ENCODE peak calls at places on chromosomes 5 and 9, in five cellular contexts. Y is A549, D is K562, C is HepG2, I is GM12878. Z is an unnamed sample.

GRCh38 chr5:179893958-179894895 is 13.5 kb downstream of the TBC1D9B start:
- DNase-seq in D (no peak), I (no peak), C (no peak), Y (no peak), Z (no peak)

GRCh38 chr5:111472579-111472978 is 39.8 kb downstream of the STARD4 start:
- DNase-seq in C (no peak), Y (no peak), I (no peak), D (no peak), Z (no peak)

GRCh38 chr5:3100921-3101551 is 349.6 kb upstream of the IRX2 start:
- DNase-seq in D (no peak), I (no peak), Y (no peak), C (no peak), Z (peak)

GRCh38 chr9:89411759-89412158 is 86.2 kb downstream of the SEMA4D start:
- DNase-seq in I (no peak), Y (no peak), D (no peak), C (no peak), Z (no peak)

GRCh38 chr9:89498845-89499480 is 1.1 kb upstream of the SEMA4D start:
- DNase-seq in D (no peak), I (no peak), Y (no peak), C (no peak), Z (no peak)

GRCh38 chr9:100408541-100409175 is 18.3 kb upstream of the MSANTD3 start:
- DNase-seq in Y (no peak), D (no peak), C (no peak), I (no peak), Z (no peak)

GRCh38 chr9:128007566-128008138 is 26.9 kb upstream of the EEIG1 start:
- DNase-seq in C (peak), D (peak), I (peak), Y (no peak), Z (no peak)

GRCh38 chr9:89676281-89676680 is 71.5 kb downstream of the GADD45G start:
- DNase-seq in Y (no peak), C (no peak), I (no peak), D (no peak), Z (no peak)

GRCh38 chr9:87702921-87703320 is 23.0 kb upstream of the CTSL start:
- DNase-seq in I (no peak), D (no peak), C (no peak), Y (no peak), Z (no peak)

GRCh38 chr5:68374770-68375518 is 159.4 kb downstream of the PIK3R1 start:
- DNase-seq in D (no peak), Y (no peak), C (no peak), I (no peak), Z (no peak)

GRCh38 chr5:125492977-125493376 is 746.5 kb upstream of the ZNF608 start:
- DNase-seq in C (no peak), I (no peak), Y (no peak), D (no peak), Z (no peak)

GRCh38 chr9:32431940-32432555 is 47.6 kb downstream of the ACO1 start:
- DNase-seq in D (peak), C (peak), I (no peak), Y (peak), Z (peak)

GRCh38 chr9:127822108-127822507 is 19.4 kb downstream of the FPGS start:
- DNase-seq in I (no peak), D (no peak), Y (no peak), C (no peak), Z (no peak)

GRCh38 chr5:114450516-114450909 is 88.6 kb downstream of the KCNN2 start:
- DNase-seq in I (no peak), D (no peak), C (no peak), Y (peak), Z (no peak)

GRCh38 chr5:43075319-43076293 is 35.5 kb upstream of the ANXA2R start:
- DNase-seq in C (no peak), Y (no peak), I (no peak), D (peak), Z (no peak)

GRCh38 chr5:165869066-165869465 is 2363.6 kb downstream of the MAT2B start:
- DNase-seq in D (no peak), Y (no peak), I (no peak), C (no peak), Z (no peak)

GRCh38 chr5:117332341-117332740 is 757.7 kb upstream of the SEMA6A start:
- DNase-seq in Y (no peak), I (no peak), D (no peak), C (no peak), Z (no peak)

GRCh38 chr9:76510041-76510440 is 51.1 kb downstream of the GCNT1 start:
- DNase-seq in Y (no peak), I (no peak), C (no peak), D (no peak), Z (no peak)

GRCh38 chr9:133619791-133620190 is 10.6 kb upstream of the FAM163B start:
- DNase-seq in D (no peak), C (no peak), Y (no peak), I (no peak), Z (no peak)

GRCh38 chr9:134554750-134555655 is 86.6 kb upstream of the COL5A1 start:
- DNase-seq in I (no peak), C (no peak), Y (no peak), D (no peak), Z (no peak)

GRCh38 chr5:38598994-38599611 is 42.7 kb upstream of the LIFR start:
- DNase-seq in Y (peak), C (peak), D (no peak), I (no peak), Z (no peak)

GRCh38 chr5:38601133-38601842 is 44.8 kb upstream of the LIFR start:
- DNase-seq in Y (no peak), D (no peak), I (no peak), C (no peak), Z (no peak)

GRCh38 chr5:38601843-38602424 is 45.5 kb upstream of the LIFR start:
- DNase-seq in Y (no peak), D (no peak), C (no peak), I (no peak), Z (no peak)

GRCh38 chr5:38598296-38598993 is 42.0 kb upstream of the LIFR start:
- DNase-seq in Y (no peak), I (no peak), D (no peak), C (no peak), Z (no peak)

GRCh38 chr5:38600334-38601045 is 44.0 kb upstream of the LIFR start:
- DNase-seq in C (no peak), I (no peak), D (no peak), Y (no peak), Z (no peak)
- TF ChIP-seq JUNB in C (no peak), I (no peak), D (no peak), Y (no peak), Z (no peak)

GRCh38 chr9:94904806-94905205 is 178.3 kb downstream of the AOPEP start:
- DNase-seq in D (no peak), Y (no peak), C (peak), I (no peak), Z (no peak)
- TF ChIP-seq JUNB in D (no peak), Y (no peak), C (no peak), I (no peak), Z (no peak)

DNA sequence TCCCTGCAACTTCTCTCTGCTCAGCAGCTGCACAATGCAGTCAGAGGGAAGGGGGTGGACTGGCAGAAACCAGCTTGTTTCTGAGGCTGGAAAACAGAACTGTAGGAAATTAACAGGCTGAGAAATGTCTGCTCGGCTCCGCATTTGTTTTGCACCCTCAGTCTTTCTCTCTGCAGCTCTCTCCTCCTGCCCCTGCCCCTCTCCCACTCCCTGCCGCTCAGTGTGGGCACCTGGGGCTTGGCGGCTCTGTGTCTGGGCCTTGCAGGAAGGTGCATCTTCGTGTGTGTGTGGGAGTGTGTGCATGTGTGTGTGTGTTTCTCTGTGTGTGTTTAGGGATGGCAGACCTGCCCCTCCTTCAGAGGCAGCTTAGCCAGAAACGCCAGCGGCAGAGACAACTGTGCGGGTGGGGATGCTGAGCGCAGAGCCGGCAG is 53.0 kb downstream of the PCDH1 start:
- DNase-seq in Y (no peak), I (no peak), C (no peak), D (no peak), Z (peak)
- TF ChIP-seq JUNB in Y (no peak), I (no peak), C (no peak), D (no peak), Z (no peak)

DNA sequence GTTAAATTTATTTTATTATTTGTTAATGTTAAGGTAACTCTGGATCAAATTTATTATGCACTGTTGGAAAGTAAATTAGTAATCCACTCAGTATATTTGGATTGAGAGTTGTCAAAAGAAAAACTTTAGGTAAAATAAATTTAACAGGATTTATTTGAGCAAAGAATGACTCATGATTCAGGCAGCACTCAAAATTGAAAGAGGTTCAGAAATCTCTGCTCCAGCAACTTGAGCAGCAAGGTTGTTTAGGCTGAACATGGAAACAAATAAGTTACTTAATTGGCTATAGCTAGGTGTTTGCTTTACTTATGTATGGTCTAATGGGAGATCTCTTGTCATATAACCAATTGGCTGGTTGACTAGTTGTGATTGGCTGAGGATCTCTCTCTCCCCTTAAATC is 296.2 kb upstream of the EDIL3 start:
- DNase-seq in C (no peak), Y (no peak), D (no peak), I (no peak), Z (no peak)
- TF ChIP-seq JUNB in C (no peak), Y (no peak), D (no peak), I (no peak), Z (no peak)

DNA sequence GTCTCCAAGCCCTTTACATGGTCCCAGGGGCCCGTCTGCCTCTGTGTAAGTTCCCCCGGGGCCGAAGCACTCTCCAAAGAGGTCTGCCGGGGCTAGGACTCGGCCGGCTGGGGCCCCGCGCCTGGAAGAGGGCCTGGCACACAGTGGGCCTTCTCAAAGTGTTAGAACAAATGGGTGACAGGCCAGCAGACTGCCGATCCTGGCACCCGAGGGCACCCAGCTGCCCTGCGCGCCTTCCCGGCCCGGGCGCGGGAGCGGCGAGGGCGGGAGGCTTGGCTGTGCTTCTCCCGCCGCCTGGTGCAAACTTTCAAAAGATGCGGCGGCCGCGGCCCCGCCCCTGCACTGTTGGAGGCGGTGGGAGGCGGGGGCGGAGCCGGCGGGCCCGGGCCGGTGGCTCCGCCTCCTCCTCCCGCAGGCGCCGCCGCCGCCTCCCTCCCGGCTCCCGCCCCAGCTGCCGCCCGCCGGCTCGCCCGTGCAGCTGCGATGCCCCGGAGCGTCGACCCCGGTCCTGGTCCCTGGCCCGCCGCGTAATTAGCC is at the start of gene NEURL1B:
- DNase-seq in C (peak), Y (peak), D (peak), I (no peak), Z (peak)
- TF ChIP-seq JUNB in C (no peak), Y (no peak), D (no peak), I (no peak), Z (no peak)

DNA sequence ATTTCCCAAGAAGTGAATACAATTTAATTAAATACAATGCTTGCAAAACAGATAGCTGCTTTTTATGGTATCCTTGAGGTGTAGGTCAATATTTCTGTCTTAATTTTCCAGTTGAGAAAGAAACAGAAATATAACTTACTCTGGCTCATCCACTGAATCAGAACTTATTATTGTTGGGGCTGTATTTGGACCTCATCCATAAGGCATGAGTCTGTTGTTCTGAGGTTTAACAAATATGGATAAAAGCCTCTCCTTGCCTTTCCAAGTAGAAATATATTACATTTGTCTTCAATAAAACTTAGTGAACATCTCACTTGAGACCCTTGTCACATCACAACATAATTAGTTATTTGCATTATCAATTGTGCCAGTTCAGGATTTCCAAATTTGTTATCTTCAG is 525.8 kb downstream of the AGTPBP1 start:
- DNase-seq in D (no peak), C (no peak), Y (no peak), I (no peak), Z (no peak)
- TF ChIP-seq JUNB in D (no peak), C (no peak), Y (no peak), I (no peak), Z (no peak)

DNA sequence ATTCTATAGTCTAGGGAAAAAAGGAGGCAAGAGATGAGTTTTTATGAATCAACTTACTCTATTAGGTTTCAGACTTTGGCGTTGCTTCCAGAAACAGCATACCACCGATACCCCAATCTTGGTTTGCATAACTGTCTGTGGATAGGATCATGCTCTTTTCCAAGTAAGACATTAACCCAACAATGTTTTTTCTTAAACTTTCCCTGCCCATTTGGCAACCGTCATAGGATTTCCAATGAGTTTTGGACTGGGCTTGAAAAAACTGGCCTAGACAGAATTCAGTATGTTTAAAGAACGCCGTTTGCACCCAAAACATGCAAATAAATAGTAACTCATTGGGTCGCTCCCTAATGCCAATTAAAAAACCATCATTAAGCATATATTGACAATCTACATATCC is 106.0 kb downstream of the SMIM23 start:
- DNase-seq in C (no peak), I (no peak), D (no peak), Y (no peak), Z (no peak)
- TF ChIP-seq JUNB in C (no peak), I (no peak), D (no peak), Y (no peak), Z (no peak)

Z was measured in GM23338.